ENCODE peak calls at places on chromosomes 16 and 17, in six cellular contexts. S is heart left ventricle; G is CD4-positive, alpha-beta memory T cell; Z is OCI-LY7; P is BE2C; L is naive thymus-derived CD4-positive, alpha-beta T cell. H is an unnamed sample. For H3K36me3, the result is how much of the 10 kb centered on the place peaks cover.

GRCh38 chr17:47720754-47721533 is 12.1 kb upstream of the TBX21 start:
- DNase-seq in S (no peak), G (peak), Z (no peak), P (peak), L (peak), H (no peak)

GRCh38 chr17:39699818-39700147 is at the start of gene ERBB2:
- DNase-seq in S (peak), G (no peak), Z (no peak), P (no peak), L (no peak), H (peak)

GRCh38 chr17:14118951-14119350 is 49.6 kb downstream of the COX10 start:
- DNase-seq in S (no peak), G (peak), Z (no peak), P (no peak), L (no peak), H (no peak)

GRCh38 chr17:67121317-67121887 is 77.0 kb downstream of the CACNG1 start:
- DNase-seq in S (no peak), G (no peak), Z (no peak), P (no peak), L (no peak), H (no peak)

GRCh38 chr17:12605222-12605621 is 60.5 kb upstream of the MYOCD start:
- DNase-seq in S (no peak), G (no peak), Z (no peak), P (no peak), L (no peak), H (no peak)

GRCh38 chr16:62254847-62255246 is 218.6 kb upstream of the CDH8 start:
- DNase-seq in S (no peak), G (no peak), Z (no peak), P (peak), L (no peak), H (no peak)

GRCh38 chr16:55571-56136 is 2.0 kb downstream of the SNRNP25 start:
- DNase-seq in S (no peak), G (no peak), Z (no peak), P (no peak), L (no peak), H (no peak)

GRCh38 chr17:45844695-45845375 is at the start of gene SPPL2C:
- DNase-seq in S (no peak), G (no peak), Z (no peak), P (no peak), L (no peak), H (no peak)

GRCh38 chr16:67158637-67159600 is 790 bp downstream of the TRADD start:
- DNase-seq in S (no peak), G (peak), Z (peak), P (peak), L (peak), H (peak)

GRCh38 chr17:50311112-50311460 is 34.8 kb upstream of the XYLT2 start:
- DNase-seq in S (no peak), G (no peak), Z (no peak), P (no peak), L (no peak), H (no peak)

GRCh38 chr16:66326995-66327513 is 39.4 kb upstream of the CDH5 start:
- DNase-seq in S (no peak), G (no peak), Z (no peak), P (no peak), L (no peak), H (peak)

GRCh38 chr17:39170558-39170957 is 4.6 kb upstream of the ARL5C start:
- DNase-seq in S (no peak), G (no peak), Z (no peak), P (no peak), L (no peak), H (no peak)

GRCh38 chr17:73493212-73493814 is 150.9 kb downstream of the SDK2 start:
- DNase-seq in S (no peak), G (no peak), Z (no peak), P (peak), L (no peak), H (peak)

GRCh38 chr16:25065899-25066298 is 45.6 kb upstream of the LCMT1 start:
- DNase-seq in S (no peak), G (no peak), Z (peak), P (no peak), L (no peak), H (no peak)

GRCh38 chr17:63996430-63997182 is 1.5 kb upstream of the PRR29 start:
- DNase-seq in S (no peak), G (no peak), Z (no peak), P (no peak), L (no peak), H (no peak)

GRCh38 chr16:23131036-23131435 is 18.2 kb downstream of the USP31 start:
- DNase-seq in S (no peak), G (no peak), Z (peak), P (no peak), L (no peak), H (no peak)

DNA sequence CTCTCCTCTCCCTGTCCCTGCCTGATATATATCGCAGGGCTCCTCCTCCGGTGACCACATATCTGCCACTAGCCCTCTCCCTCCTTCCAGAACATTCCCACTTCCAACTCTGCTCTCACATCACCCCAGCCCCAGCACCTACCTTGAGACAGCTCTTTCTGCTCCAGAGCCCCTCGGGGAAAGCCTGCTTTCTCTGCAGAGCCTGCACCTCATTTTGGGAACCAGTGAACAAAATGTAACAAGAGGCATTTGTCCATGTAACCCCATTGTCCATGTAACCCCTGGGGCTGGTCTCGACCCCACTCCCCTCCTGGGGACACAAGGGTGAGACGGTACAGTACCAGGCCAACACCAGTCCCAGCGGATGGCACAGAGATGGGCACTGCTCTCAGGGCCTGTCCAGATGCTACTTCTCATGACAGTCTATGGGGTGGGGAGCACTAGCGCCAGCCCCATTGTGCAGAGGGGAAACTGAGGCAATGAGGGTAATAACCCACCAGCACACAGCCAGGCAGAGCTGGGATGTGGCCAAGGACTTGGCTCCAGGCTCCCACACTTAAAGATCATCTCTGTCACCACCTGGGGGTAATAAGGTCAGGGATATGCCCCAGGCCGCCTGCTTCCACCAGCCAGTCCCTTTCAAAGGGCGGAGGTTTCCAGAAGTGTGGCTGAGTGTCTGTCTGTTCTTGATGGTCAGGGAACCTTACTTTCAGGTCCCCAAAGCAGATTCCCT is 42.8 kb downstream of the TBC1D16 start:
- DNase-seq in S (no peak), G (no peak), Z (no peak), P (no peak), L (no peak), H (no peak)
- H3K4me3 ChIP-seq in S (peak), G (no peak), Z (no peak), P (peak), L (peak), H (no peak)

GRCh38 chr16:57284206-57284951 is at the start of gene PLLP:
- DNase-seq in S (peak), G (peak), Z (no peak), P (peak), L (peak), H (peak)

GRCh38 chr16:57284952-57285263 is 436 bp upstream of the PLLP start:
- DNase-seq in S (no peak), G (no peak), Z (no peak), P (no peak), L (no peak), H (no peak)

GRCh38 chr16:57283956-57284205 is 591 bp downstream of the PLLP start:
- DNase-seq in S (no peak), G (no peak), Z (no peak), P (no peak), L (no peak), H (no peak)

GRCh38 chr16:57283214-57283955 is 1.1 kb downstream of the PLLP start:
- DNase-seq in S (no peak), G (no peak), Z (no peak), P (no peak), L (no peak), H (no peak)

DNA sequence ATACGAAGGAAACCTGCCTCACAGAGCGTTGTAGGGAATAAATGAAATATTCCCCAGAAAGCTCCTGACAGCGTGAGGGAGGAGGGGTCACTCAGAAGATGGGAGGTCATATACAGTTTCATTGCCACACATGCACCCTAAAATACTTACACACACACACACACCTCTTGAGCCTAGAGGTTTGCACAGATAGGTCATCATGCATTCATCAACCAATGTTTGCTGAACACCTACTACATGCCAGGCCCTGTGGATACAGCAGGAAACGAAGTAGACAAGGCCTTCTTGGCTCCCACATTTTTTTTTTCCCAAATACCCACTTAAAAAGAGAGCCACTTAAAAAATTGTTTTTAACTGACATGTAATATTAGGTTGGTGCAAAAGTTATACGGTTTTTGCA is 907 bp upstream of the PLLP start:
- DNase-seq in S (no peak), G (no peak), Z (no peak), P (no peak), L (no peak), H (no peak)
- H3K36me3 ChIP-seq in S (under half), G (under half), Z (under half), P (under half), L (under half), H (under half)

GRCh38 chr17:56595831-56596740 is 2.6 kb downstream of the NOG start:
- DNase-seq in S (no peak), G (no peak), Z (no peak), P (no peak), L (peak), H (no peak)
- H3K4me3 ChIP-seq in S (peak), G (no peak), Z (no peak), P (no peak), L (peak), H (no peak)

DNA sequence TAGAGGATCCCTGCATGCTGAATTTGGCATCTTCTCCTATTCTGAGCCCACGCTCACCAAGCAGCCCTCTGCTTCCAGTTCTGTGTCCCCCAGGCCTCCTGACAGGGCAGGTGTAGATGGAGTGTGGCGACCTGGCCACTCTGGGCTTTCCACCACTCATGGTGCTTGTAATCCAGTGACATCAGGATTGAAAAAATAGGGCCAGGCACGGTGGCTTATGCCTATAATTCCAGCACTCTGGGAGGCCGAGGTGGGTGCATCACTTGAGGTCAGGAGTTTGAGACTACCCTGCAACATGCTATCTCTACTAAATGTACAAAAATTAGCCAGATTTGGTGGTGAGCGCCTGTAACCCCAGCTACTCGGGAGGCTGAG is 29.4 kb downstream of the UNK start:
- DNase-seq in S (no peak), G (no peak), Z (no peak), P (no peak), L (no peak), H (no peak)
- H3K36me3 ChIP-seq in S (under half), G (half or more), Z (half or more), P (half or more), L (half or more), H (under half)

GRCh38 chr17:17300624-17301568 is 2.3 kb upstream of the NT5M start:
- DNase-seq in S (peak), G (peak), Z (peak), P (no peak), L (peak), H (peak)
- H3K4me3 ChIP-seq in S (peak), G (peak), Z (peak), P (no peak), L (peak), H (no peak)

GRCh38 chr16:69712914-69713581 is 13.3 kb downstream of the NQO1 start:
- DNase-seq in S (no peak), G (no peak), Z (no peak), P (no peak), L (no peak), H (no peak)
- H3K36me3 ChIP-seq in S (under half), G (under half), Z (under half), P (under half), L (under half), H (under half)